ENCODE peak calls at places on chromosome 16, in four cellular contexts. One of them, this sample, is unnamed.

GRCh38 chr16:48234630-48235029 is 9.5 kb upstream of the LONP2 start:
- DNase-seq in GM23338: no peak
- DNase-seq in lower leg skin: no peak
- DNase-seq in right atrium auricular region: no peak
- DNase-seq in this sample: no peak

GRCh38 chr16:31325171-31325570 is 29.8 kb upstream of the ITGAX start:
- DNase-seq in lower leg skin: no peak
- DNase-seq in GM23338: no peak
- DNase-seq in right atrium auricular region: no peak
- DNase-seq in this sample: no peak

GRCh38 chr16:18941471-18941870 is 15.3 kb upstream of the SMG1 start:
- DNase-seq in GM23338: no peak
- DNase-seq in lower leg skin: no peak
- DNase-seq in right atrium auricular region: no peak
- DNase-seq in this sample: no peak

GRCh38 chr16:75836377-75837010 is 110.2 kb upstream of the CPHXL start:
- DNase-seq in GM23338: peak; percentile 61
- DNase-seq in lower leg skin: no peak
- DNase-seq in right atrium auricular region: no peak
- DNase-seq in this sample: no peak

GRCh38 chr16:84647830-84648594 is at the start of gene KLHL36:
- DNase-seq in right atrium auricular region: no peak
- DNase-seq in lower leg skin: peak; percentile 38
- DNase-seq in GM23338: peak; percentile 65
- DNase-seq in this sample: no peak

GRCh38 chr16:75252946-75253911 is 1.8 kb upstream of the BCAR1 start:
- DNase-seq in right atrium auricular region: no peak
- DNase-seq in GM23338: peak; percentile 99
- DNase-seq in lower leg skin: no peak
- DNase-seq in this sample: no peak

GRCh38 chr16:23423496-23424049 is 29.4 kb downstream of the COG7 start:
- DNase-seq in lower leg skin: peak; percentile 90
- DNase-seq in GM23338: peak; percentile 41
- DNase-seq in right atrium auricular region: peak; percentile 87
- DNase-seq in this sample: peak; percentile 93

GRCh38 chr16:89418352-89418751 is 72.0 kb downstream of the ANKRD11 start:
- DNase-seq in right atrium auricular region: no peak
- DNase-seq in lower leg skin: no peak
- DNase-seq in GM23338: no peak
- DNase-seq in this sample: no peak

GRCh38 chr16:52816993-52817392 is 235.7 kb downstream of the CHD9NB start:
- DNase-seq in GM23338: no peak
- DNase-seq in lower leg skin: no peak
- DNase-seq in right atrium auricular region: no peak
- DNase-seq in this sample: no peak

GRCh38 chr16:83743720-83744119 is 64.1 kb upstream of the HSBP1 start:
- DNase-seq in right atrium auricular region: no peak
- DNase-seq in lower leg skin: no peak
- DNase-seq in GM23338: no peak
- DNase-seq in this sample: no peak

GRCh38 chr16:24124291-24124690 is 131.8 kb upstream of the CACNG3 start:
- DNase-seq in right atrium auricular region: no peak
- DNase-seq in GM23338: no peak
- DNase-seq in lower leg skin: no peak
- DNase-seq in this sample: no peak

GRCh38 chr16:12362482-12363458 is 386.2 kb downstream of the SNX29 start:
- DNase-seq in GM23338: no peak
- DNase-seq in lower leg skin: peak; percentile 42
- DNase-seq in right atrium auricular region: peak; percentile 79
- DNase-seq in this sample: peak; percentile 8

GRCh38 chr16:29903579-29903978 is 3.3 kb downstream of the ASPHD1 start:
- DNase-seq in GM23338: no peak
- DNase-seq in right atrium auricular region: no peak
- DNase-seq in lower leg skin: no peak
- DNase-seq in this sample: no peak

GRCh38 chr16:84115919-84116719 is 623 bp downstream of the MBTPS1 start:
- DNase-seq in right atrium auricular region: no peak
- DNase-seq in GM23338: no peak
- DNase-seq in lower leg skin: peak; percentile 43
- DNase-seq in this sample: no peak

GRCh38 chr16:65392831-65393565 is 271.1 kb upstream of the CDH11 start:
- DNase-seq in lower leg skin: no peak
- DNase-seq in right atrium auricular region: no peak
- DNase-seq in GM23338: no peak
- DNase-seq in this sample: no peak

GRCh38 chr16:55703003-55704001 is 47.5 kb downstream of the SLC6A2 start:
- DNase-seq in right atrium auricular region: peak; percentile 50
- DNase-seq in lower leg skin: peak; percentile 36
- DNase-seq in GM23338: peak; percentile 82
- DNase-seq in this sample: peak; percentile 21

GRCh38 chr16:85329059-85329812 is 217.0 kb upstream of the CIBAR2 start:
- DNase-seq in lower leg skin: no peak
- DNase-seq in GM23338: peak; percentile 80
- DNase-seq in right atrium auricular region: no peak
- DNase-seq in this sample: no peak

GRCh38 chr16:84911490-84912216 is 91.9 kb downstream of the CRISPLD2 start:
- DNase-seq in GM23338: no peak
- DNase-seq in right atrium auricular region: no peak
- DNase-seq in lower leg skin: no peak
- DNase-seq in this sample: peak; percentile 28

GRCh38 chr16:11114366-11115164 is 141.4 kb downstream of the SOCS1 start:
- DNase-seq in lower leg skin: no peak
- DNase-seq in right atrium auricular region: no peak
- DNase-seq in GM23338: peak; percentile 18
- DNase-seq in this sample: no peak

GRCh38 chr16:87266846-87267245 is 50.3 kb downstream of the C16orf95 start:
- DNase-seq in GM23338: no peak
- DNase-seq in right atrium auricular region: no peak
- DNase-seq in lower leg skin: no peak
- DNase-seq in this sample: no peak

GRCh38 chr16:24041834-24042631 is 206.2 kb downstream of the PRKCB start:
- DNase-seq in lower leg skin: peak; percentile 32
- DNase-seq in GM23338: peak; percentile 85
- DNase-seq in right atrium auricular region: peak; percentile 67
- DNase-seq in this sample: peak; percentile 4

GRCh38 chr16:23333034-23333579 is 31.0 kb downstream of the SCNN1B start:
- DNase-seq in right atrium auricular region: no peak
- DNase-seq in GM23338: no peak
- DNase-seq in lower leg skin: no peak
- DNase-seq in this sample: no peak

GRCh38 chr16:62954144-62955032 is 918.1 kb upstream of the CDH8 start:
- DNase-seq in lower leg skin: no peak
- DNase-seq in GM23338: peak; percentile 39
- DNase-seq in right atrium auricular region: no peak
- DNase-seq in this sample: no peak

GRCh38 chr16:89864421-89864820 is 9.0 kb upstream of the TCF25 start:
- DNase-seq in right atrium auricular region: no peak
- DNase-seq in lower leg skin: no peak
- DNase-seq in GM23338: no peak
- DNase-seq in this sample: no peak

GRCh38 chr16:53159781-53160436 is 105.1 kb downstream of the CHD9 start:
- DNase-seq in GM23338: peak; percentile 79
- DNase-seq in right atrium auricular region: no peak
- DNase-seq in lower leg skin: no peak
- DNase-seq in this sample: peak; percentile 8

GRCh38 chr16:11005611-11005975 is 61.2 kb downstream of the CLEC16A start:
- DNase-seq in GM23338: no peak
- DNase-seq in lower leg skin: no peak
- DNase-seq in right atrium auricular region: no peak
- DNase-seq in this sample: no peak

DNA sequence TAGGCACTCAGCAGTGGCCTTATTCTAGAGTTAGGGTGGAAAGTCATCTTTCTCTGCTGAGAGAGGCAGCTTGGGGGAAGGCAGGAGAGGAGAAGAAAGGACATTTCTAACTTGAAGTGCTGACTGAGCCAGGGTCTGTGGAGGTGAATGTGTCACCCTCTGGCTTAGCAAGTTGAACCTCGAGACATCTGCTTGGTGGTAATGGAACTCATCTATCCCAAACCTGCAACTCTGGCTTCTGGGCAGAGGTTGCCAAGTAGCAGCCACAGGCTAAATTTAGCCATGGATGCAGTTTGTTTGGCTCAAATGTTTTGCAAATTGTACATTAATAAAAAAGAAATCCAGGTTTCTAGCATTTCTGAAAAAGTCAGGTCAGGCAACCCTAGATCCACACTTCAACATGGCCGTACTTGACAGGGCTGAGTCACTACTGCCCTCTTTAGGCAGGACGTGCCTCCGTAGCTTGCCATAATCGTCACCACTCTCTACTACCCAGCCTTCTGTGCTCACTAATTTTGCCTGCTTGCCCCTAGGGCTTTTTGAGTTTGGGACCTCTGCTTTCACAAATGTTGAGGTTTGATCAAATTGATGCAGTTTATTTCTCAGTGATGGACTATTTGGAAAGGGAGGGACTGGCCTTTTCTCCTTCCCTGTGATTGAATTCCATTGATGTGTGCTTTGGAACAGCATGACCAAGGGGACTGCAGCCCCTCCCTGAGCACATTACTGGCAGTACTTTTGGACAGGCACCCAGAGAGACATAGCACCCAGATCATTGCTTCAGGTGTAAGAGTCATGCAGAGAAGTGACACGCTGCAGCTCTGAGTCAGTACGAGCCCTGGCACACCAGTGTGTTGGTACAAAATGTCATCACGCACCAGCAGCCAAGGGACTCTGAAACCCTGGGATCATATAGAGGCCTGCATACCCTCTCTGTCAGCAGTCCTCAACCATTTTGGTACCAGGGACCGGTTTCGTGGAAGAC is 5.2 kb downstream of the CDH13 start:
- DNase-seq in lower leg skin: no peak
- DNase-seq in GM23338: peak; percentile 61
- DNase-seq in right atrium auricular region: no peak
- DNase-seq in this sample: no peak
- TF ChIP-seq CTCF in lower leg skin: no peak
- TF ChIP-seq CTCF in GM23338: peak; percentile 87
- TF ChIP-seq CTCF in right atrium auricular region: no peak
- TF ChIP-seq CTCF in this sample: peak; percentile 40

GRCh38 chr16:50706250-50706649 is 12.8 kb downstream of the NOD2 start:
- DNase-seq in GM23338: no peak
- DNase-seq in lower leg skin: no peak
- DNase-seq in right atrium auricular region: no peak
- DNase-seq in this sample: no peak
- H3K4me3 ChIP-seq in GM23338: no peak overlapping the region
- H3K4me3 ChIP-seq in lower leg skin: no peak overlapping the region
- H3K4me3 ChIP-seq in right atrium auricular region: no peak overlapping the region
- H3K4me3 ChIP-seq in this sample: no peak overlapping the region

GRCh38 chr16:66924527-66925321 is 611 bp downstream of the RRAD start:
- DNase-seq in lower leg skin: no peak
- DNase-seq in right atrium auricular region: no peak
- DNase-seq in GM23338: peak; percentile 79
- DNase-seq in this sample: no peak
- TF ChIP-seq CTCF in lower leg skin: no peak
- TF ChIP-seq CTCF in right atrium auricular region: no peak
- TF ChIP-seq CTCF in GM23338: peak; percentile 69
- TF ChIP-seq CTCF in this sample: peak; percentile 18

DNA sequence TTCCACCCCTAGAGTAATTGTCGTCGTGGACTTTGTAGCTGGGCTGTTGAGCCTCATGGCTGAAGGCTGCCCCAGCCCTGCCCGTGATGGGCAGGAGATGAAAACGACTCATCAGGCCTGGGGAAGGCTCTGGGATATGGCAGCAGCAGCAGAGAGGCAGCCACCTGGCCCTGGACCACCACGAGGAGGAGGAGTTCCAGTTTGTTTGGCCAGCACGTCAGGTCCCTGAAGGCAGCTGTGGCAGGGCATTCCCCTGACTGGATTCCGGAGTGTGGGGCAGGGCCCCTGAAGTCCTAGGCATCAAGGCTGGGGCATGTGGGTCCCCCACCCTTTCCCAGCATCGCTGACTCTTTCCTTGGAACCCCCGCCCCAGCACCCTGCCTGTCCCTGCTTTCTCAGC is 197.4 kb downstream of the ZNF423 start:
- DNase-seq in GM23338: no peak
- DNase-seq in lower leg skin: no peak
- DNase-seq in right atrium auricular region: no peak
- DNase-seq in this sample: no peak
- H3K4me3 ChIP-seq in GM23338: no peak overlapping the region
- H3K4me3 ChIP-seq in lower leg skin: no peak overlapping the region
- H3K4me3 ChIP-seq in right atrium auricular region: no peak overlapping the region
- H3K4me3 ChIP-seq in this sample: no peak overlapping the region

DNA sequence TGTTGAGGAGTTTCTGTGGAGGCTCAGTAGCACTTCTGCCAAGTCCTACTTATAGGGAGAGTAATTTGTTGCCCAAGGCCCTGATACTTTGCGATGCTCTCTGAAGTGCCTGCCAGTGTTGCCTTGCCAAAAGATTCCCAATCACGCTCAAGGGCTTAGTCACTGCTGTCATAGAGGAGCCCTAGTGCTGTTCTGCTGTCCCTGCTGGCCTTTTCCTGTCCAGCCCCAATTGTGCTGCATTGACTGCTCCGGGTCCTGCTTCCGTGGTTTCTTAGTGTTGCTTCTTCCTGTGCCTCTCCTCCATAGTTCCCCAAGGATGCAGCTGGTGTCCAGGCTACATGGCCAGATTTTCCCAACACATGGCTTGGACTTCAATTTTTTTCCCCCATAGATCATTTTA is 13.9 kb downstream of the NUP93 start:
- DNase-seq in GM23338: peak; percentile 57
- DNase-seq in lower leg skin: peak; percentile 35
- DNase-seq in right atrium auricular region: peak; percentile 64
- DNase-seq in this sample: no peak
- TF ChIP-seq CTCF in GM23338: no peak
- TF ChIP-seq CTCF in lower leg skin: no peak
- TF ChIP-seq CTCF in right atrium auricular region: no peak
- TF ChIP-seq CTCF in this sample: no peak

GRCh38 chr16:68273896-68274295 is 9.6 kb downstream of the SLC7A6 start:
- DNase-seq in lower leg skin: no peak
- DNase-seq in right atrium auricular region: no peak
- DNase-seq in GM23338: no peak
- DNase-seq in this sample: no peak

GRCh38 chr16:68274441-68274840 is 10.1 kb downstream of the SLC7A6 start:
- DNase-seq in right atrium auricular region: no peak
- DNase-seq in lower leg skin: no peak
- DNase-seq in GM23338: no peak
- DNase-seq in this sample: no peak

GRCh38 chr16:68273459-68273858 is 9.1 kb downstream of the SLC7A6 start:
- DNase-seq in lower leg skin: no peak
- DNase-seq in right atrium auricular region: no peak
- DNase-seq in GM23338: no peak
- DNase-seq in this sample: no peak

GRCh38 chr16:68276223-68276622 is 11.9 kb downstream of the SLC7A6 start:
- DNase-seq in GM23338: no peak
- DNase-seq in right atrium auricular region: no peak
- DNase-seq in lower leg skin: no peak
- DNase-seq in this sample: no peak

GRCh38 chr16:68275611-68276191 is 11.4 kb downstream of the SLC7A6 start:
- DNase-seq in GM23338: no peak
- DNase-seq in lower leg skin: no peak
- DNase-seq in right atrium auricular region: no peak
- DNase-seq in this sample: no peak
- H3K4me3 ChIP-seq in GM23338: no peak overlapping the region
- H3K4me3 ChIP-seq in lower leg skin: no peak overlapping the region
- H3K4me3 ChIP-seq in right atrium auricular region: no peak overlapping the region
- H3K4me3 ChIP-seq in this sample: no peak overlapping the region

DNA sequence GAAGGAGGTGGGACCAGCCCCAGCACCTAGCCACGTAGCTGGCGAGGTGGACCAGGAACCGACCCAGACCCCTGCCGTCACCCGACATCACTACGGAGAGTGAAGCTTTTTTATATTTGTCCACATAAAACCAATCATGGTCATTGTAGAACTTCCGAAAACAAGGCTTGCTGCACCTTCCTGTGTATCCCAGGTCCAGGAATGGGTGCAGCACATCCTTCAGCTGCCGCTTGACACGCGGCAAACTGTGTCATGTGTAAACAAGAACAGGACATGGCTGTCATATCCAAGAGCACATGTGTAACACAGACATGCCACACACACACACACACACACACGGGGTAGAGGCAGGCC is 1.4 kb downstream of the HBQ1 start:
- DNase-seq in GM23338: no peak
- DNase-seq in lower leg skin: no peak
- DNase-seq in right atrium auricular region: no peak
- DNase-seq in this sample: no peak
- TF ChIP-seq CTCF in GM23338: no peak
- TF ChIP-seq CTCF in lower leg skin: no peak
- TF ChIP-seq CTCF in right atrium auricular region: no peak
- TF ChIP-seq CTCF in this sample: no peak